ENCODE peak calls at places on chromosomes 12 and 14, in eight cellular contexts. C is upper lobe of left lung, D is IMR-90, U is Peyer's patch, J is ovary, B is esophagus squamous epithelium, R is K562, V is tibial nerve. X is an unnamed sample.
A peak's percentile ranks its signal among the peaks of the same experiment; 100 is the strongest.

GRCh38 chr12:22271036-22271435 is 63.5 kb downstream of the ST8SIA1 start:
- DNase-seq in R (no peak), J (no peak), C (no peak), U (no peak), V (no peak), D (peak; percentile 87), B (no peak), X (no peak)

GRCh38 chr12:92362785-92363184 is 217.1 kb upstream of the BTG1 start:
- DNase-seq in B (no peak), U (no peak), V (no peak), J (peak; percentile 27), R (no peak), C (no peak), D (no peak), X (no peak)

GRCh38 chr14:36221097-36221496 is 44.6 kb upstream of the PTCSC3 start:
- DNase-seq in U (no peak), V (no peak), B (no peak), J (no peak), R (no peak), D (no peak), C (no peak), X (no peak)

GRCh38 chr12:62268956-62269355 is 8.8 kb downstream of the USP15 start:
- DNase-seq in U (no peak), B (no peak), V (no peak), D (peak; percentile 85), J (no peak), R (no peak), C (no peak), X (no peak)

GRCh38 chr12:11580125-11580751 is 69.2 kb upstream of the ETV6 start:
- DNase-seq in D (peak; percentile 82), B (no peak), R (no peak), C (no peak), V (peak; percentile 49), U (no peak), J (no peak), X (no peak)

GRCh38 chr14:67352055-67352454 is 7.5 kb downstream of the ATP6V1D start:
- DNase-seq in V (no peak), R (no peak), B (no peak), U (no peak), C (no peak), J (no peak), D (no peak), X (no peak)

GRCh38 chr12:63845726-63846125 is 1.2 kb downstream of the SRGAP1 start:
- DNase-seq in U (no peak), D (peak; percentile 54), C (no peak), B (no peak), V (no peak), R (no peak), J (no peak), X (no peak)

GRCh38 chr14:35534130-35534883 is at the start of gene INSM2:
- DNase-seq in J (no peak), B (no peak), V (no peak), D (peak; percentile 5), C (peak; percentile 85), R (peak; percentile 17), U (no peak), X (no peak)

GRCh38 chr12:25866586-25867378 is 91.7 kb upstream of the RASSF8 start:
- DNase-seq in J (no peak), U (no peak), C (no peak), R (no peak), B (no peak), D (no peak), V (no peak), X (no peak)

GRCh38 chr14:92035890-92036289 is 4.0 kb downstream of the TRIP11 start:
- DNase-seq in D (no peak), R (no peak), U (no peak), J (no peak), B (no peak), V (no peak), C (no peak), X (no peak)

GRCh38 chr14:78595797-78596196 is 425.6 kb downstream of the NRXN3 start:
- DNase-seq in J (no peak), C (no peak), R (no peak), D (no peak), V (no peak), B (no peak), U (no peak), X (no peak)

GRCh38 chr12:88893801-88894200 is 313.5 kb upstream of the KITLG start:
- DNase-seq in D (peak; percentile 5), U (no peak), R (no peak), B (no peak), V (no peak), C (no peak), J (no peak), X (no peak)

GRCh38 chr12:41277019-41277770 is 89.1 kb downstream of the PDZRN4 start:
- DNase-seq in U (no peak), J (no peak), C (no peak), R (peak; percentile 13), V (no peak), D (peak; percentile 52), B (no peak), X (no peak)

GRCh38 chr12:91889970-91890369 is 255.7 kb downstream of the BTG1 start:
- DNase-seq in J (no peak), B (no peak), R (no peak), C (no peak), D (no peak), U (no peak), V (no peak), X (no peak)

GRCh38 chr12:89977356-89978185 is 268.9 kb upstream of the ATP2B1 start:
- DNase-seq in R (no peak), C (no peak), D (peak; percentile 52), J (no peak), U (no peak), V (no peak), B (no peak), X (no peak)

GRCh38 chr12:32334384-32334783 is 65.0 kb upstream of the FGD4 start:
- DNase-seq in B (no peak), U (no peak), V (no peak), C (no peak), D (no peak), J (no peak), R (no peak), X (no peak)

GRCh38 chr12:40749863-40750262 is 57.6 kb downstream of the CNTN1 start:
- DNase-seq in V (no peak), B (no peak), D (no peak), U (no peak), C (no peak), R (no peak), J (no peak), X (no peak)

GRCh38 chr12:64400041-64400440 is 4.2 kb upstream of the XPOT start:
- DNase-seq in U (no peak), J (no peak), B (no peak), C (no peak), R (no peak), V (no peak), D (peak; percentile 68), X (no peak)

GRCh38 chr14:72736791-72737559 is 156.9 kb downstream of the DPF3 start:
- DNase-seq in J (no peak), B (no peak), V (no peak), D (no peak), C (no peak), R (no peak), U (no peak), X (no peak)

DNA sequence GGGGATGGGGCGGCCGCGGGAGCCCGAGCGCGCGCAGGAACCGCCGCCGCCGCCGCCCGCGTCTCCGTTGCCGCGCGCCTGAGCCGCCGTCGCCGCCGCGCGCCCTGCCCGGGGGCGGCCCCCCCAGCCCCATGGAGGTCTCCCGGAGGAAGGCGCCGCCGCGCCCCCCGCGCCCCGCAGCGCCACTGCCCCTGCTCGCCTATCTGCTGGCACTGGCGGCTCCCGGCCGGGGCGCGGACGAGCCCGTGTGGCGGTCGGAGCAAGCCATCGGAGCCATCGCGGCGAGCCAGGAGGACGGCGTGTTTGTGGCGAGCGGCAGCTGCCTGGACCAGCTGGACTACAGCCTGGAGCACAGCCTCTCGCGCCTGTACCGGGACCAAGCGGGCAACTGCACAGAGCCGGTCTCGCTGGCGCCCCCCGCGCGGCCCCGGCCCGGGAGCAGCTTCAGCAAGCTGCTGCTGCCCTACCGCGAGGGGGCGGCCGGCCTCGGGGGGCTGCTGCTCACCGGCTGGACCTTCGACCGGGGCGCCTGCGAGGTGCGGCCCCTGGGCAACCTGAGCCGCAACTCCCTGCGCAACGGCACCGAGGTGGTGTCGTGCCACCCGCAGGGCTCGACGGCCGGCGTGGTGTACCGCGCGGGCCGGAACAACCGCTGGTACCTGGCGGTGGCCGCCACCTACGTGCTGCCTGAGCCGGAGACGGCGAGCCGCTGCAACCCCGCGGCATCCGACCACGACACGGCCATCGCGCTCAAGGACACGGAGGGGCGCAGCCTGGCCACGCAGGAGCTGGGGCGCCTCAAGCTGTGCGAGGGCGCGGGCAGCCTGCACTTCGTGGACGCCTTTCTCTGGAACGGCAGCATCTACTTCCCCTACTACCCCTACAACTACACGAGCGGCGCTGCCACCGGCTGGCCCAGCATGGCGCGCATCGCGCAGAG is 734 bp downstream of the PLXNC1 start:
- DNase-seq in U (peak; percentile 62), V (no peak), C (peak; percentile 92), D (peak; percentile 23), J (peak; percentile 52), R (no peak), B (no peak), X (no peak)
- TF ChIP-seq CTCF in U (peak; percentile 27), V (peak; percentile 6), C (peak; percentile 43), D (peak; percentile 18), J (peak; percentile 54), R (no peak), B (no peak), X (no peak)

DNA sequence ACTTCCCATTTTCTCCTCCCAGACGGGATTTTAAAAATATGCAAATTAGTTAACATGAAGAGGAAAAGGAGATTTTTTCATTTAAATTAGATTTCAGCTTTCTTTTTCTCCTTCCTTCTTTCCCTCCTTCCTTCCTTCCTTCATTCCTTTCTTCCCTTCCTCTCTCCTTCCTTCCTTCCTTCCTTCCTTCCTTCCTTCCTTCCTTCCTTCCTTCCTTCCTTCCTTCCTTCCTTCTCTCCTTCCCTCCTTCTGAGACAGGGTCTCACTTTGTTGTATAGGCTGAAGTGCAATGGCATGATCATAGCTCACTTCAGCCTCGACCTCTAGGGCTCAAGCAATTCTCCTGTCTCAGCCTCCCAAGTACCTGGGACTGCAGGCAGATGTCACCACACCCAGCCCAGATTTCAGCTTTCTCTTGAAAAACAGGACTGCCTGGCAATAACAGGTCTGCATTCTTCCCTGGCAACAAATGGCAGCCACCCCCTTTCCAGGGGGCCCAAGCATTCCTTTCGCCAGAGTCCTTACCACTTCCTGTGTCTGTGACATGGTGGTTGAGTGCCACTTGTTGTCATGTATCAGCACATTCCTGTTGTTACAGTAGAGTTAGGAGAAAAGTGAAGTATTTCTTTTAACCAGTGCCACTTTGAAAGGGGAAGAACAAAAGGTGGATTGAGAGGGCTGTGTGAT is 119.1 kb downstream of the PTPN11 start:
- DNase-seq in D (peak; percentile 12), C (no peak), B (no peak), J (no peak), U (no peak), R (no peak), V (no peak), X (no peak)
- H3K27ac ChIP-seq in D (no peak overlapping the region), C (no peak overlapping the region), B (no peak overlapping the region), J (no peak overlapping the region), U (no peak overlapping the region), R (no peak overlapping the region), V (no peak overlapping the region), X (no peak overlapping the region)

GRCh38 chr12:674272-674781 is 11.1 kb upstream of the NINJ2 start:
- DNase-seq in V (no peak), B (no peak), J (no peak), C (no peak), U (no peak), R (no peak), D (peak; percentile 16), X (no peak)
- TF ChIP-seq POLR2A in V (no peak), B (no peak), J (no peak), C (no peak), U (no peak), R (no peak), D (no peak), X (no peak)

GRCh38 chr12:115481141-115481540 is 796.4 kb downstream of the MED13L start:
- DNase-seq in J (no peak), V (no peak), C (no peak), B (no peak), R (no peak), U (no peak), D (peak; percentile 8), X (peak; percentile 34)
- TF ChIP-seq CTCF in J (no peak), V (no peak), C (no peak), B (no peak), R (no peak), U (no peak), D (no peak), X (no peak)